ENCODE peak calls at places on chromosomes 1 and 21, in ten cellular contexts. Y, J, E, L, S, T, Z, D, K and V are unnamed samples.

GRCh38 chr1:66525086-66525485 is 8.9 kb upstream of the SGIP1 start:
- DNase-seq in E (no peak), Y (no peak), L (no peak), D (no peak), T (no peak), J (no peak), S (no peak), K (no peak), Z (no peak), V (no peak)

GRCh38 chr1:39453603-39454002 is 37.8 kb upstream of the BMP8A start:
- DNase-seq in J (peak), E (peak), L (no peak), Y (peak), Z (peak), S (no peak), T (peak), D (peak), K (no peak), V (no peak)

GRCh38 chr1:229718177-229718576 is 92.1 kb downstream of the URB2 start:
- DNase-seq in Z (no peak), E (no peak), L (no peak), Y (no peak), S (no peak), D (no peak), T (no peak), K (no peak), J (no peak), V (no peak)

GRCh38 chr1:92411511-92411910 is 75.2 kb downstream of the GFI1 start:
- DNase-seq in J (peak), E (no peak), D (peak), K (no peak), T (no peak), Z (no peak), L (no peak), Y (no peak), S (no peak), V (peak)

GRCh38 chr1:160404094-160404493 is 3.7 kb downstream of the VANGL2 start:
- DNase-seq in Y (no peak), L (no peak), E (no peak), D (no peak), Z (no peak), J (no peak), T (no peak), K (no peak), S (no peak), V (no peak)

GRCh38 chr1:112369389-112370285 is 26.4 kb upstream of the CTTNBP2NL start:
- DNase-seq in S (peak), Z (peak), E (peak), D (peak), T (peak), K (peak), Y (peak), L (peak), J (peak), V (peak)

GRCh38 chr1:16279186-16279585 is 42.2 kb upstream of the CPLANE2 start:
- DNase-seq in Y (no peak), L (no peak), D (no peak), K (no peak), Z (no peak), S (no peak), T (no peak), E (no peak), J (no peak), V (no peak)

GRCh38 chr1:207959141-207959825 is 48.4 kb upstream of the CD34 start:
- DNase-seq in J (peak), Y (peak), L (no peak), E (peak), Z (peak), T (peak), S (peak), K (peak), D (peak), V (no peak)

GRCh38 chr1:21324368-21325137 is 34.3 kb upstream of the ECE1 start:
- DNase-seq in Y (peak), T (peak), Z (peak), K (peak), L (peak), J (peak), E (peak), D (peak), S (peak), V (peak)

GRCh38 chr1:156140879-156141707 is 12.3 kb upstream of the SEMA4A start:
- DNase-seq in Z (no peak), T (no peak), L (no peak), K (no peak), Y (no peak), E (no peak), S (peak), D (peak), J (no peak), V (no peak)

GRCh38 chr1:107358611-107359342 is 217.9 kb downstream of the NTNG1 start:
- DNase-seq in J (no peak), Y (no peak), D (peak), E (no peak), Z (no peak), L (no peak), S (no peak), T (no peak), K (no peak), V (no peak)

GRCh38 chr1:37410815-37411214 is 63.6 kb upstream of the ZC3H12A start:
- DNase-seq in T (no peak), L (peak), K (no peak), D (peak), S (no peak), Y (no peak), E (no peak), Z (no peak), J (peak), V (no peak)

GRCh38 chr1:151062738-151063371 is 2.7 kb downstream of the MLLT11 start:
- DNase-seq in T (no peak), K (no peak), Z (peak), L (no peak), J (peak), Y (peak), E (no peak), D (peak), S (no peak), V (no peak)

GRCh38 chr1:41870076-41870562 is 48.6 kb downstream of the HIVEP3 start:
- DNase-seq in K (no peak), T (no peak), Z (no peak), E (no peak), L (peak), S (no peak), J (peak), D (peak), Y (no peak), V (no peak)

GRCh38 chr1:203286161-203286984 is 18.9 kb upstream of the BTG2 start:
- DNase-seq in S (no peak), E (peak), L (no peak), T (no peak), Y (no peak), J (no peak), D (no peak), K (no peak), Z (no peak), V (no peak)

GRCh38 chr1:96028071-96028470 is 693.5 kb upstream of the PTBP2 start:
- DNase-seq in Z (no peak), D (no peak), L (no peak), J (no peak), E (no peak), K (peak), Y (no peak), T (peak), S (peak), V (no peak)

GRCh38 chr1:31273619-31274018 is 23.0 kb downstream of the SNRNP40 start:
- DNase-seq in L (no peak), K (no peak), D (no peak), J (no peak), Z (no peak), E (no peak), T (no peak), S (no peak), Y (no peak), V (no peak)

GRCh38 chr21:43369124-43369523 is 57.8 kb downstream of the SIK1 start:
- DNase-seq in K (no peak), S (no peak), J (peak), L (peak), E (no peak), D (no peak), Z (peak), T (no peak), Y (no peak), V (no peak)

GRCh38 chr1:2311184-2312032 is 79.9 kb downstream of the MORN1 start:
- DNase-seq in Z (no peak), E (peak), S (no peak), Y (peak), T (peak), J (peak), D (peak), L (peak), K (no peak), V (no peak)

GRCh38 chr1:227883073-227883520 is 64.6 kb downstream of the WNT9A start:
- DNase-seq in D (no peak), E (peak), K (peak), L (no peak), J (no peak), T (peak), S (no peak), Y (peak), Z (peak), V (no peak)

GRCh38 chr1:175089319-175089718 is 21.7 kb downstream of the TNN start:
- DNase-seq in K (no peak), L (no peak), J (no peak), Z (no peak), D (no peak), E (no peak), Y (no peak), S (no peak), T (no peak), V (no peak)

GRCh38 chr21:43925096-43925481 is 60.1 kb downstream of the AGPAT3 start:
- DNase-seq in Y (peak), K (peak), T (peak), E (peak), J (no peak), D (no peak), Z (no peak), L (no peak), S (peak), V (no peak)

GRCh38 chr1:199778324-199778955 is 249.1 kb upstream of the NR5A2 start:
- DNase-seq in D (no peak), K (no peak), L (peak), S (no peak), J (no peak), Z (no peak), E (peak), T (no peak), Y (no peak), V (no peak)

GRCh38 chr1:24704411-24705259 is 40.6 kb upstream of the CLIC4 start:
- DNase-seq in E (no peak), D (peak), Y (no peak), K (no peak), J (peak), Z (no peak), L (no peak), S (no peak), T (no peak), V (no peak)

DNA sequence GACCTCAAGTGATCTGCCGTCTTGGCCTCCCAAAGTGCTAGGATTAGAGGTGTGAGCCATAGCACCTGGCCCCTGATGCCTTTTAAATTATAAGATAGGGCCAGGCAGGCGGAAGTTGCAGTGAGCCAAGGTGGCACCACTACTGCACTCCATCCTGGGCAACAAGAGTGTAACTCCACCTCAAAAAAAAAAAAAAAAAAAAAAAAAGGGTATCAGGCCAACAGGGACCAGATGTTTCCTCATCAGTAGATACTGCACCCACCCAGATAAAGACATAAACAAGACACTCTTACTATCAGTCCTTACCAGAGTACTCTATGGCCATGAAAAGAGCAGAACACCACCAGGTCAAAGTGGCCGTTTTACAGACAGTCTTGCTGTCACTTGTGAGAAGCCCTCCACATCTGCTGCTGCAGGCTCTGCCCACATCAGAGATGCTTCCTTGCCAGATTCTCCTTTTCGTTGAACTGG is 3.3 kb downstream of the C21orf58 start:
- DNase-seq in Z (no peak), K (no peak), J (no peak), Y (no peak), T (no peak), S (no peak), D (no peak), E (no peak), L (no peak), V (no peak)
- H3K4me3 ChIP-seq in Z (no peak), K (no peak), J (peak), Y (no peak), T (no peak), S (no peak), D (no peak), E (no peak), L (no peak), V (no peak)

DNA sequence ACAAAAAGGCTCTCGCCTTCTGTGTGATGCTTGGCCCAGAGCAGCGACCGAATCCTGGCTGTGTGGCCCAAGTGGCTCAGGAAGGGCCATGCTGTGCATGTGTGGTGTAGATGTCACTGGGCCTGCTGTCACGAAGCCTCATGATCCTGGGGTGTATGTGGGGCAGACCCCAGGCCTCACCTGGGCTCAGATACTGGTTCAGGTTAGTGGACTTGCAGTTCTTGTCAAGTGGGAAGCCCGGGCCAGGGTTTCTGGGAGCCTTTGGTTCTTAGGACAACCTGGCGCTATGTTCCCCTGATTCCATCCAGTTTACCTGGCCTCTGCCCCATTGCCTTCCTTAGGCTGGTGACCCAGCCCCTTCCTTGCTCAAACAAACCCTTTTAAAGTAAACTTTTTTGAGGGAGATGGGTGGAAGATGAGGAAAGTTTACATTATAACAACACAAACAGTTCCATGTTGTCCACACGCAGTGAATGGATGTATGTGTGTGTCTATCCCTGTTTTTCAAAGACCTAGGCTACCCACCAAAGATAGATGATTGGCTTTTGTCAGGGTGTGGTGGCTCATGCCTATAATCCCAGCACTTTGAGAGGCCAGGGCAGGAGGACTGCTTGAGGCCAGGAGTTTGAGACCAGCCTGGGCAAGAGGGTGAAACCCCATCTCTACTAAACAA is 84.3 kb downstream of the UCK2 start:
- DNase-seq in S (no peak), E (peak), Z (no peak), L (no peak), T (no peak), J (no peak), Y (no peak), K (no peak), D (no peak), V (no peak)
- TF ChIP-seq CTCF in S (no peak), E (no peak), Z (no peak), L (no peak), T (no peak), J (no peak), Y (no peak), K (no peak), D (no peak), V (no peak)

GRCh38 chr1:236141447-236142357 is 637 bp upstream of the GPR137B start:
- DNase-seq in E (peak), L (no peak), S (peak), Y (no peak), T (no peak), Z (no peak), J (peak), K (no peak), D (peak), V (peak)

GRCh38 chr1:236144446-236145150 is 2.3 kb downstream of the GPR137B start:
- DNase-seq in J (no peak), Z (no peak), T (no peak), K (no peak), L (no peak), Y (no peak), E (no peak), D (no peak), S (no peak), V (no peak)

GRCh38 chr1:236142358-236143103 is at the start of gene GPR137B:
- DNase-seq in K (peak), S (no peak), Y (no peak), Z (peak), J (peak), T (peak), E (peak), D (peak), L (peak), V (no peak)

GRCh38 chr1:236143104-236143948 is 987 bp downstream of the GPR137B start:
- DNase-seq in S (no peak), K (no peak), T (no peak), L (no peak), J (peak), Z (no peak), E (no peak), Y (no peak), D (peak), V (peak)

DNA sequence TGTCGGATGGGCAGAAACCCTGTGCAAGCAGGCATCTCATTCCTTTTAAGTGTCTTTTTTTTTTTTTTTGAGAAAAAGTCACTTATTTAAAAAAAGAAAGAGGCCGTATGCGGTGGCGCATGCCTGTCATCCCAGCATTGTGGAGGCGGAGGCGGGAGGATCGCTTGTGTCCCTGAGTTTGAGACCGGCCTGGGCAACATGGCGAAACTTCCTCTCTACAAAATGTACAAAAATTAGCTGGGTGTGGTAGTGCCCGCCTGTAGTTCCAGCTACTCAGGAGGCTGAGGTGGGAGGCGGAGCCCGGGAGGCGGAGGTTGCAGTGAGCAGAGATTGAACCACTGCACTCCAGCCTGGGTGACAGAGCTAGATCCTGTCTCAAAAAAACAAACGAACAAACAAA is 1.7 kb downstream of the GPR137B start:
- DNase-seq in Z (no peak), Y (no peak), T (no peak), D (no peak), J (no peak), K (no peak), E (no peak), S (no peak), L (no peak), V (no peak)
- H3K4me3 ChIP-seq in Z (no peak), Y (no peak), T (peak), D (peak), J (peak), K (no peak), E (no peak), S (peak), L (peak), V (peak)

GRCh38 chr1:163535807-163536206 is 214.1 kb downstream of the NUF2 start:
- DNase-seq in T (no peak), Z (no peak), E (no peak), K (no peak), J (peak), S (no peak), D (peak), L (peak), Y (no peak), V (peak)
- TF ChIP-seq CTCF in T (no peak), Z (no peak), E (no peak), K (no peak), J (peak), S (peak), D (peak), L (no peak), Y (peak), V (peak)